ENCODE peak calls at places on chromosomes 12 and 14, in ten cellular contexts. N, E, C, A, V, B, L, T, D and U are unnamed samples. For H3K27me3, the result is how much of the 10 kb centered on the place peaks cover.

GRCh38 chr12:12976366-12976765 is 23.7 kb downstream of the HEBP1 start:
- DNase-seq in B (peak), A (peak), V (peak), T (no peak), N (no peak), L (peak), D (no peak), C (peak), E (peak), U (peak)

GRCh38 chr12:22048351-22049041 is 2.5 kb downstream of the CMAS start:
- DNase-seq in L (no peak), B (no peak), E (no peak), A (no peak), T (no peak), V (no peak), N (peak), D (no peak), C (no peak), U (no peak)

GRCh38 chr12:122958198-122958888 is 7.9 kb downstream of the ABCB9 start:
- DNase-seq in L (no peak), C (no peak), A (peak), N (no peak), V (no peak), B (no peak), E (no peak), D (no peak), T (no peak), U (peak)

GRCh38 chr14:105889666-105890473 is 363.5 kb downstream of the TMEM121 start:
- DNase-seq in C (no peak), V (no peak), N (peak), B (no peak), E (no peak), A (no peak), T (no peak), D (no peak), L (no peak), U (no peak)

GRCh38 chr14:106436310-106436905 is 910.0 kb downstream of the TMEM121 start:
- DNase-seq in E (peak), V (no peak), L (no peak), B (no peak), D (no peak), C (no peak), T (no peak), A (no peak), N (peak), U (no peak)

GRCh38 chr12:123573870-123574269 is 10.5 kb upstream of the TMED2 start:
- DNase-seq in V (no peak), D (no peak), B (no peak), L (no peak), A (no peak), C (no peak), T (no peak), N (no peak), E (no peak), U (no peak)

GRCh38 chr12:105409881-105410471 is 79.5 kb downstream of the C12orf75 start:
- DNase-seq in D (no peak), A (peak), L (no peak), B (peak), E (peak), V (no peak), C (peak), N (peak), T (no peak), U (peak)

GRCh38 chr14:53331921-53332320 is 178.8 kb upstream of the DDHD1 start:
- DNase-seq in N (no peak), V (no peak), A (no peak), D (no peak), C (no peak), L (no peak), E (no peak), T (no peak), B (no peak), U (no peak)

GRCh38 chr12:127260959-127261358 is 1006.0 kb upstream of the TMEM132C start:
- DNase-seq in N (no peak), B (no peak), C (no peak), A (peak), E (peak), L (no peak), D (no peak), V (peak), T (no peak), U (no peak)

GRCh38 chr12:32517966-32518365 is 118.6 kb downstream of the FGD4 start:
- DNase-seq in D (no peak), B (no peak), L (no peak), E (no peak), C (no peak), N (no peak), T (no peak), V (no peak), A (no peak), U (no peak)

GRCh38 chr14:105091335-105092123 is 26.3 kb upstream of the GPR132 start:
- DNase-seq in D (peak), T (no peak), N (peak), V (no peak), L (no peak), C (peak), E (peak), B (peak), A (no peak), U (peak)

GRCh38 chr14:24613241-24613640 is 3.8 kb upstream of the GZMH start:
- DNase-seq in C (no peak), E (no peak), T (no peak), L (no peak), N (no peak), D (no peak), A (no peak), V (no peak), B (peak), U (no peak)

GRCh38 chr12:21264232-21264631 is 70.5 kb downstream of the SLCO1A2 start:
- DNase-seq in T (no peak), E (no peak), A (no peak), L (no peak), V (no peak), N (no peak), B (no peak), D (no peak), C (no peak), U (no peak)

GRCh38 chr12:131980263-131980662 is 30.5 kb downstream of the EP400 start:
- DNase-seq in C (peak), B (no peak), A (no peak), V (peak), D (no peak), N (no peak), L (peak), T (no peak), E (peak), U (no peak)

GRCh38 chr12:4386756-4387155 is 7.2 kb upstream of the FGF23 start:
- DNase-seq in T (no peak), D (no peak), N (no peak), C (no peak), B (no peak), L (no peak), A (no peak), E (no peak), V (no peak), U (no peak)

GRCh38 chr12:65858831-65859230 is 34.5 kb downstream of the HMGA2 start:
- DNase-seq in D (no peak), V (peak), N (no peak), A (no peak), L (peak), C (no peak), B (no peak), T (no peak), E (peak), U (peak)

GRCh38 chr14:102826161-102826560 is 48.9 kb downstream of the TRAF3 start:
- DNase-seq in N (no peak), C (no peak), T (no peak), A (no peak), E (no peak), L (no peak), B (no peak), V (no peak), D (no peak), U (peak)

GRCh38 chr14:32998433-32998832 is 59.8 kb downstream of the NPAS3 start:
- DNase-seq in D (no peak), B (peak), A (peak), T (no peak), L (no peak), E (peak), N (no peak), V (peak), C (peak), U (peak)

GRCh38 chr14:22291406-22291805 is 297.6 kb downstream of the DAD1 start:
- DNase-seq in E (peak), T (no peak), D (no peak), C (no peak), L (no peak), V (peak), B (peak), A (peak), N (no peak), U (no peak)

DNA sequence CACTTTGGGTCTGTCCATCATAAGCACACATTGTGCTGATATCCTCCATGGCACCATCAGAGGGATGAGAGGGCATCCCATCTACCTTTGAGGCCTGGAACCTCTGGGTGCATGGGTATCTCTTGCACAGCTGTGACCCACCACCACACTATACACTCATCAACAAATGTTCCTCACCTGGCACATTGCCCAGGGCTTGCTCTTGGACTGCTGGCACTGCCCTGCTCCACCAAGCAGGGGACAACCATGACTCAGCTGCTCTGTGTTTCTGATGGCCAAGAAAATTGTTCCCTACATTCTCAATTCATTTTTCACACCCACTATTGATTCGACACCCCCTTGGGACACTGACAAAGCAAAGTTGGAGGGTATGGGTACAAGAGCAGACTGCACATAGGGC is 155.5 kb downstream of the PTPRO start:
- DNase-seq in D (no peak), B (no peak), L (no peak), E (no peak), V (no peak), C (no peak), N (no peak), A (no peak), T (no peak), U (no peak)
- H3K9ac ChIP-seq in D (no peak), B (no peak), L (no peak), E (no peak), V (no peak), C (no peak), N (no peak), A (no peak), T (no peak), U (no peak)

GRCh38 chr14:94113073-94113472 is 2.5 kb downstream of the IFI27 start:
- DNase-seq in C (no peak), T (no peak), V (no peak), L (no peak), B (no peak), E (no peak), N (peak), A (no peak), D (no peak), U (no peak)
- H3K4me3 ChIP-seq in C (no peak), T (no peak), V (no peak), L (no peak), B (no peak), E (no peak), N (no peak), A (no peak), D (no peak), U (no peak)

DNA sequence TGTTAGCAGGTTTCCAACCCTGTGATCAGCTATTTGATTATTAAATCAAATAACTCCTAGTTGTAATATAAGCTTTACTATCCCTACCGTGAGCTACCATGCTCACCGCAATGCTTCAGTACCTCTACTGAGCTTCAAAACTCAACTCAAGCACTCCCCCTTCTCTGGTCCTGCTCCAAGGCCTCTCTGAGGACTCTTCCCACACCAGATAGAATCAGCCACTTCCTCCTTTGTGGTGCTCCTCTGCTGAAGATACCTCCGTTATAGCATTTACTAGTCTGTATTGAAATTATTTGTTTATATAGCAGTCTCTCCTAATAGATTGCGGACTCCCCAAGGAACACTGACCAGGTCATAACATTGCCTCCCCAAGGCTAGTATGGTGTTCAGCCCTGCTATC is 17.5 kb downstream of the AREL1 start:
- DNase-seq in C (no peak), T (no peak), D (no peak), N (no peak), B (no peak), A (no peak), V (no peak), E (no peak), L (no peak), U (no peak)
- H3K27me3 ChIP-seq in C (under half), T (under half), D (under half), N (under half), B (under half), A (under half), V (under half), E (under half), L (under half), U (under half)

DNA sequence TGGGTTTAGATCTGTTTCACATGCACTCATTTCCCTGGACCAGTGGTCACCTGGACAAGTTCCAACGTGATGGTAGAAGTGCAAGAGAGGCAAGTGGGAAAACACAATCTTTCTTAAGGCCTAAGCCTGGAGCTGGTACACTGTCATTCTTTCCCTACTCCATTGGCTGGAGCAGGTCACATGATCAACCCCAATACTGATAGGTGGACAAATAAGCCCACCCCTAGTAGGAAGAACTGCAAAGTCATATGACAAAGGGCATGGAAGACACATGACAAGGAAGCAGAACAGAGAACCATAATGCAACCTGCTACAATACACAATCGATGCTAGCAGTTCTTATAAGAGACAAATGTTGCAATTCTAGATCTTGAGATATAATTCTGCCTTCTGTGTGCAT is 66.3 kb downstream of the SRRM4 start:
- DNase-seq in T (no peak), N (no peak), D (no peak), B (no peak), L (no peak), C (no peak), E (no peak), V (no peak), A (no peak), U (no peak)
- H3K9ac ChIP-seq in T (no peak), N (no peak), D (no peak), B (no peak), L (no peak), C (no peak), E (no peak), V (no peak), A (no peak), U (no peak)

GRCh38 chr12:115953031-115953430 is 324.5 kb downstream of the MED13L start:
- DNase-seq in C (no peak), T (no peak), A (no peak), N (peak), V (no peak), L (no peak), D (no peak), B (no peak), E (no peak), U (no peak)

GRCh38 chr12:115956236-115956635 is 321.3 kb downstream of the MED13L start:
- DNase-seq in D (no peak), T (no peak), L (no peak), A (no peak), E (no peak), V (no peak), N (no peak), C (no peak), B (no peak), U (no peak)

GRCh38 chr12:115950959-115951358 is 326.5 kb downstream of the MED13L start:
- DNase-seq in B (no peak), E (no peak), N (no peak), A (no peak), D (no peak), V (no peak), T (no peak), L (no peak), C (no peak), U (no peak)

GRCh38 chr12:115956674-115957073 is 320.8 kb downstream of the MED13L start:
- DNase-seq in L (no peak), T (no peak), V (no peak), E (no peak), A (no peak), B (no peak), D (no peak), N (no peak), C (no peak), U (no peak)

GRCh38 chr12:115953450-115953849 is 324.0 kb downstream of the MED13L start:
- DNase-seq in V (no peak), T (no peak), A (no peak), D (no peak), E (no peak), L (no peak), B (no peak), N (no peak), C (no peak), U (no peak)
- H3K4me3 ChIP-seq in V (no peak), T (no peak), A (no peak), D (no peak), E (no peak), L (no peak), B (no peak), N (no peak), C (no peak), U (no peak)

GRCh38 chr14:69559581-69560011 is 15.1 kb downstream of the CCDC177 start:
- DNase-seq in E (no peak), L (no peak), A (no peak), T (no peak), C (no peak), N (no peak), B (peak), D (no peak), V (no peak), U (no peak)
- H3K27me3 ChIP-seq in E (half or more), L (half or more), A (half or more), T (under half), C (half or more), N (under half), B (under half), D (under half), V (half or more), U (under half)

DNA sequence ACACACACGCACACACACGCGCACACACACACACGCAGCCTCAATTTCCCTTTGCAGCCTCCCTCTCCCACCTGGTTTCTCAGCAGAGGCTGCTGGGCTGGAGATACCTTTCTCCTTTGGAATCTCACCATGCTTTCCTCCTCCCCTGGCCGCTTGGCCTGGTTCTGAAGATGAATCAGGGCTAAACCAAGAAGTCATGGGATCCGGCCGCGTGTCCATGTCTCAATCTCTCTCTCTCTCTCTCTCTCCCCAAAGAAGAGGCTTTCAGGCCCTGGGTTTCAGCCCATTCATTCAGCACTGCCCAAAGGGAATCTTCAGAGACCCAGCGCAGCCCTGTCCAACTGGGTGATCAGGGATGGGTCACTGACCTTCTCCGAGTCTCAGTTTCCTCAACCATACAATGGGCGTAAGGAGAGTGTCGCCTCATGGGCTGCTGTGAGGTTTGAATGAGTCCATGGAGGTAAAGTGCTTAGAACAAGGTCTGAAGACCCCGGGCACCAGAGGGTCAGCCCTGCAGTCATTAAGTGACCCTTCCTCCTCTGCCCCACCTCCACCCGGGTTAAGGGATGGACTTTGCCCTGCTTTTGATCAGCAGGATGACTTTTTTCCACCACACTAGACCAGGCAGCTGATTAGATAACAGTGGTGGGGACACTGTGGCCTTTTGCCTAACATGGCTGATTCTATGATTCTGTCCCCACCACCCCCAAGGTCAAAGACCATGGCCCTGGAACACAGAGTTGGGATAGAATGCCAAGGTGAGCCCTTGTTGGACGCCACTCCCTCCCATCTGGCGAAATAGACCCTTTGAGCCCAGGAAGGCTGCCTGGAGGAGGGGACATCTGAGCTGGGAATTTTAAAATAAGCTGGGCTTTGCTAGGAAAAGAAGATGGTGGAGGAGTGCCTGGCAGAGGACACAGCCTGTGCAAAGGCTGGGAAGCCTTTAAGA is 42.1 kb downstream of the SCARB1 start:
- DNase-seq in T (no peak), C (no peak), B (no peak), L (no peak), D (no peak), V (no peak), N (no peak), A (no peak), E (peak), U (no peak)
- H3K9ac ChIP-seq in T (no peak), C (no peak), B (no peak), L (no peak), D (no peak), V (no peak), N (no peak), A (no peak), E (no peak), U (no peak)

GRCh38 chr12:57838594-57839302 is 7.8 kb downstream of the CTDSP2 start:
- DNase-seq in D (no peak), V (peak), C (no peak), L (no peak), A (no peak), N (no peak), T (no peak), B (no peak), E (peak), U (no peak)
- H3K4me3 ChIP-seq in D (no peak), V (no peak), C (peak), L (no peak), A (no peak), N (no peak), T (no peak), B (no peak), E (peak), U (no peak)